ENCODE peak calls at places on chromosomes 4 and X, in ten cellular contexts. D, W, C, K, Y, I, T, N, M and G are unnamed samples.
A peak's percentile ranks its signal among the peaks of the same experiment; 100 is the strongest.

GRCh38 chrX:70030242-70030823 is 19.4 kb downstream of the AWAT2 start:
- DNase-seq in D (peak; percentile 46), W (peak; percentile 53), C (peak; percentile 78), K (peak; percentile 51), Y (no peak), I (peak; percentile 3), T (peak; percentile 68), N (peak; percentile 75), M (no peak), G (no peak)

GRCh38 chr4:41268024-41268423 is 11.3 kb downstream of the UCHL1 start:
- DNase-seq in D (no peak), W (no peak), C (no peak), K (no peak), Y (no peak), I (no peak), T (no peak), N (no peak), M (no peak), G (no peak)

GRCh38 chrX:106706466-106706865 is 20.0 kb upstream of the RNF128 start:
- DNase-seq in D (no peak), W (no peak), C (no peak), K (no peak), Y (no peak), I (no peak), T (no peak), N (no peak), M (no peak), G (no peak)

GRCh38 chr4:105923507-105924238 is 28.4 kb downstream of the NPNT start:
- DNase-seq in D (no peak), W (no peak), C (no peak), K (peak; percentile 14), Y (no peak), I (no peak), T (no peak), N (no peak), M (peak; percentile 59), G (no peak)

GRCh38 chr4:87130985-87131753 is 89.2 kb downstream of the KLHL8 start:
- DNase-seq in D (no peak), W (no peak), C (no peak), K (no peak), Y (no peak), I (no peak), T (no peak), N (no peak), M (no peak), G (no peak)

GRCh38 chrX:153900806-153901752 is 3.4 kb upstream of the AVPR2 start:
- DNase-seq in D (peak; percentile 54), W (peak; percentile 87), C (peak; percentile 91), K (peak; percentile 84), Y (peak; percentile 44), I (peak; percentile 16), T (peak; percentile 83), N (peak; percentile 64), M (peak; percentile 50), G (peak; percentile 11)

GRCh38 chr4:147599764-147600163 is 17.4 kb upstream of the TMEM184C start:
- DNase-seq in D (no peak), W (no peak), C (peak; percentile 60), K (no peak), Y (no peak), I (no peak), T (peak; percentile 63), N (no peak), M (no peak), G (no peak)

GRCh38 chr4:94603170-94603747 is 151.5 kb downstream of the PDLIM5 start:
- DNase-seq in D (peak; percentile 52), W (no peak), C (peak; percentile 91), K (peak; percentile 20), Y (no peak), I (peak; percentile 1), T (peak; percentile 81), N (no peak), M (no peak), G (no peak)

GRCh38 chr4:145035494-145036136 is 62.4 kb downstream of the ANAPC10 start:
- DNase-seq in D (no peak), W (no peak), C (no peak), K (no peak), Y (no peak), I (no peak), T (no peak), N (no peak), M (no peak), G (no peak)

GRCh38 chr4:82429728-82430192 is 502 bp downstream of the HNRNPDL start:
- DNase-seq in D (no peak), W (no peak), C (peak; percentile 49), K (peak; percentile 69), Y (no peak), I (no peak), T (peak; percentile 47), N (no peak), M (peak; percentile 59), G (no peak)

GRCh38 chr4:112516401-112517066 is 554 bp upstream of the NEUROG2 start:
- DNase-seq in D (no peak), W (peak; percentile 42), C (no peak), K (no peak), Y (no peak), I (no peak), T (no peak), N (no peak), M (no peak), G (no peak)

GRCh38 chr4:169236901-169237626 is 33.7 kb downstream of the SH3RF1 start:
- DNase-seq in D (peak; percentile 14), W (no peak), C (peak; percentile 33), K (no peak), Y (no peak), I (no peak), T (no peak), N (no peak), M (no peak), G (no peak)

GRCh38 chr4:68658672-68659071 is 11.8 kb downstream of the UGT2B15 start:
- DNase-seq in D (no peak), W (no peak), C (no peak), K (no peak), Y (no peak), I (no peak), T (no peak), N (no peak), M (no peak), G (no peak)

GRCh38 chr4:2852481-2852881 is 8.8 kb downstream of the ADD1 start:
- DNase-seq in D (peak; percentile 69), W (peak; percentile 80), C (no peak), K (no peak), Y (peak; percentile 63), I (no peak), T (no peak), N (no peak), M (no peak), G (no peak)

GRCh38 chr4:73281982-73282381 is 23.4 kb upstream of the ANKRD17 start:
- DNase-seq in D (no peak), W (no peak), C (no peak), K (no peak), Y (no peak), I (no peak), T (no peak), N (no peak), M (no peak), G (no peak)

DNA sequence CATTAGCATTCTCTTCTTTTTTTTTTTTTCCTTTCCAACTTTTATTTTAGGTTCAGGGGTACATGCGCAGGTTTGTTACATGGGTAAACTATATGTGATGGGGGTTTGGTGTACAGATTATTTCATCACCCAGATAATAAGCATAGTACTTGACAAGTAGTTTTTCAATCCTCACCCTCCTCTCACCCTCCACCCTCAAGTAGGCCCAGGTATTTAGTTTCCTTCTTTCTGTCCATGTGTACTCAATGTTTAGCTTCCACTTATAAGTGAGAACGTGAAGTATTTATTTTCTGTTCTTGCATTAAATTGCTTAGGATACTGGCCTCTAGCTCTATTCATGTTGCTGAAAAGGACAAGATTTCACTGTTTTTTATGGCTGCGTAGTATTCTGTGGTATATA is 140.8 kb upstream of the PGRMC2 start:
- DNase-seq in D (no peak), W (no peak), C (no peak), K (no peak), Y (no peak), I (no peak), T (no peak), N (no peak), M (no peak), G (no peak)
- H3K4me3 ChIP-seq in D (no peak overlapping the region), W (no peak overlapping the region), C (no peak overlapping the region), K (no peak overlapping the region), Y (no peak overlapping the region), I (peak overlapping the region; percentile 41), T (peak overlapping the region; percentile 23), N (no peak overlapping the region), M (no peak overlapping the region), G (no peak overlapping the region)

DNA sequence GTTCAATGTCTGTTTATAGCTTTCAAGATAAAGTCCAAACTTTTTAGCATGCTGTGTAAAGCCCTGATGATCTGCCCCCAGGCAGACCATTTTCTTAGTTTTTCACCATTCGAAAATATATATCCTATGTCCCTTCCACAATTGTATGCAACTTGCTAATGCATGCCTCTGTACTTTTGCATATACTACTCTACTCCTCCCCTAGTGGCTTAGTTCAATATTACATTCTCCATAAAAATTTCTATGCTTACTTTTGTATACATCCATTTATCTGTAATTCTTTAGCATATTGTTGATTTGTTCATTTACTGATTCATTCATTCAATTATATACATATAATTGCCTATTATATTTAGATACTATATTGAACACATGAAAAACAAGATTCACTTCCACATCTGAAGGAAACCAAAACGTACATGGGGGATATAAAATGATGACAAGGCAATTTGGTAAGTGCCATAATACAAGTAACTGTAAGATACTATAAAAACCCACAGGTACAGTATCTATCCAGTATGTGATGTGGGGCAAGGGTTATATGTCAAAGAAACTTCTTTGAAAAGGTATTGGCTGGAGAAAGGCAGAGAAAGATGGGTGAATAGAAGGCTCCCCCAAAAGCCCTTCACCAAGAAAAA is 902.5 kb downstream of the FAM133A start:
- DNase-seq in D (no peak), W (no peak), C (no peak), K (no peak), Y (no peak), I (no peak), T (no peak), N (no peak), M (no peak), G (no peak)
- TF ChIP-seq CTCF in D (peak; percentile 17), W (peak; percentile 33), C (no peak), K (peak; percentile 58), Y (peak; percentile 12), I (no peak), T (no peak), N (peak; percentile 40), M (no peak), G (no peak)

DNA sequence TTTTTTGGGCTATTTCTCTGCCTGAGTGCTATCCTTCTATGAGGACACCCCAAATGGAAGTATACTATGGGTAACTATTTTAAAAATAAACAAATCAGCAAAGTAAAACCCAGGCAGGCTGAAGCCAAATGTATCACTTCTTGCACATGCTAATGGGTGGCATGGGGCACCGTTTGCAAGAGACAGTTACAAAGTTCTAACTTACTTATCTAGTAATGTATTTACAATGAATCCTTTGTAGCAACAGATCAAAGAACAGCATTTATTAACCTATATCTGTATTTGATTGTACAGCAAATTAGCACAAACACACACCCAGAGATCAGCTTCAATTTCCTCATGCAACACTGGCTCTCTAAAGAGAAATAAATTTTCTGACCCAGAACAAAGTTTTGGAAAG is 225.5 kb downstream of the ZNF674 start:
- DNase-seq in D (no peak), W (no peak), C (no peak), K (no peak), Y (no peak), I (no peak), T (no peak), N (no peak), M (no peak), G (no peak)
- H3K4me3 ChIP-seq in D (no peak overlapping the region), W (no peak overlapping the region), C (no peak overlapping the region), K (no peak overlapping the region), Y (no peak overlapping the region), I (no peak overlapping the region), T (no peak overlapping the region), N (peak overlapping the region; percentile 40), M (no peak overlapping the region), G (no peak overlapping the region)

GRCh38 chr4:7037425-7037824 is 5.7 kb upstream of the TADA2B start:
- DNase-seq in D (no peak), W (no peak), C (no peak), K (no peak), Y (no peak), I (no peak), T (no peak), N (no peak), M (no peak), G (no peak)
- TF ChIP-seq CTCF in D (no peak), W (peak; percentile 63), C (no peak), K (peak; percentile 32), Y (no peak), I (peak; percentile 35), T (peak; percentile 21), N (peak; percentile 18), M (no peak), G (peak; percentile 19)